ENCODE peak calls at places on chromosomes 1 and 21, in nine cellular contexts. One of them, this sample, is unnamed.
A peak's percentile ranks its signal among the peaks of the same experiment; 100 is the strongest.

GRCh38 chr1:58249729-58250586 is 296.6 kb downstream of the OMA1 start:
- DNase-seq in stimulated activated CD4-positive, alpha-beta T cell treated with anti-CD3 and anti-CD28 coated beads, Interleukin-12 subunit alpha, Interleukin-12 subunit beta, amount 100 ng/mL, for 4 hours: no peak
- DNase-seq in stimulated activated CD8-positive, alpha-beta memory T cell treated with anti-CD3 and anti-CD28 coated beads, Interleukin-4, amount 100 ng/mL, for 1 hour: no peak
- DNase-seq in Calu3: no peak
- DNase-seq in upper lobe of right lung: no peak
- DNase-seq in endodermal cell: peak; percentile 92
- DNase-seq in stomach: no peak
- DNase-seq in brain pericyte: no peak
- DNase-seq in WTC11: peak; percentile 73
- DNase-seq in this sample: peak; percentile 51

GRCh38 chr1:3035871-3036645 is 14.8 kb downstream of the ACTRT2 start:
- DNase-seq in Calu3: no peak
- DNase-seq in stimulated activated CD4-positive, alpha-beta T cell treated with anti-CD3 and anti-CD28 coated beads, Interleukin-12 subunit alpha, Interleukin-12 subunit beta, amount 100 ng/mL, for 4 hours: no peak
- DNase-seq in stimulated activated CD8-positive, alpha-beta memory T cell treated with anti-CD3 and anti-CD28 coated beads, Interleukin-4, amount 100 ng/mL, for 1 hour: no peak
- DNase-seq in stomach: no peak
- DNase-seq in endodermal cell: no peak
- DNase-seq in WTC11: no peak
- DNase-seq in upper lobe of right lung: peak; percentile 45
- DNase-seq in brain pericyte: no peak
- DNase-seq in this sample: no peak

GRCh38 chr1:64536217-64536835 is 66.4 kb downstream of the CACHD1 start:
- DNase-seq in stomach: no peak
- DNase-seq in stimulated activated CD4-positive, alpha-beta T cell treated with anti-CD3 and anti-CD28 coated beads, Interleukin-12 subunit alpha, Interleukin-12 subunit beta, amount 100 ng/mL, for 4 hours: no peak
- DNase-seq in brain pericyte: no peak
- DNase-seq in Calu3: no peak
- DNase-seq in stimulated activated CD8-positive, alpha-beta memory T cell treated with anti-CD3 and anti-CD28 coated beads, Interleukin-4, amount 100 ng/mL, for 1 hour: no peak
- DNase-seq in WTC11: no peak
- DNase-seq in endodermal cell: no peak
- DNase-seq in upper lobe of right lung: no peak
- DNase-seq in this sample: no peak

GRCh38 chr1:32208891-32209309 is at the start of gene DCDC2B:
- DNase-seq in stimulated activated CD8-positive, alpha-beta memory T cell treated with anti-CD3 and anti-CD28 coated beads, Interleukin-4, amount 100 ng/mL, for 1 hour: no peak
- DNase-seq in stomach: peak; percentile 89
- DNase-seq in brain pericyte: no peak
- DNase-seq in WTC11: no peak
- DNase-seq in stimulated activated CD4-positive, alpha-beta T cell treated with anti-CD3 and anti-CD28 coated beads, Interleukin-12 subunit alpha, Interleukin-12 subunit beta, amount 100 ng/mL, for 4 hours: no peak
- DNase-seq in endodermal cell: no peak
- DNase-seq in Calu3: peak; percentile 91
- DNase-seq in upper lobe of right lung: no peak
- DNase-seq in this sample: no peak

GRCh38 chr1:243601720-243602119 is 248.3 kb downstream of the AKT3 start:
- DNase-seq in endodermal cell: no peak
- DNase-seq in stomach: no peak
- DNase-seq in upper lobe of right lung: no peak
- DNase-seq in stimulated activated CD4-positive, alpha-beta T cell treated with anti-CD3 and anti-CD28 coated beads, Interleukin-12 subunit alpha, Interleukin-12 subunit beta, amount 100 ng/mL, for 4 hours: no peak
- DNase-seq in WTC11: no peak
- DNase-seq in Calu3: no peak
- DNase-seq in stimulated activated CD8-positive, alpha-beta memory T cell treated with anti-CD3 and anti-CD28 coated beads, Interleukin-4, amount 100 ng/mL, for 1 hour: no peak
- DNase-seq in brain pericyte: no peak
- DNase-seq in this sample: no peak

GRCh38 chr1:37423810-37424209 is 50.6 kb upstream of the ZC3H12A start:
- DNase-seq in Calu3: no peak
- DNase-seq in stimulated activated CD8-positive, alpha-beta memory T cell treated with anti-CD3 and anti-CD28 coated beads, Interleukin-4, amount 100 ng/mL, for 1 hour: no peak
- DNase-seq in stomach: no peak
- DNase-seq in brain pericyte: no peak
- DNase-seq in upper lobe of right lung: no peak
- DNase-seq in endodermal cell: no peak
- DNase-seq in stimulated activated CD4-positive, alpha-beta T cell treated with anti-CD3 and anti-CD28 coated beads, Interleukin-12 subunit alpha, Interleukin-12 subunit beta, amount 100 ng/mL, for 4 hours: no peak
- DNase-seq in WTC11: no peak
- DNase-seq in this sample: no peak

GRCh38 chr1:233372218-233373125 is 44.9 kb downstream of the MAP3K21 start:
- DNase-seq in stomach: no peak
- DNase-seq in upper lobe of right lung: no peak
- DNase-seq in stimulated activated CD8-positive, alpha-beta memory T cell treated with anti-CD3 and anti-CD28 coated beads, Interleukin-4, amount 100 ng/mL, for 1 hour: no peak
- DNase-seq in endodermal cell: no peak
- DNase-seq in WTC11: no peak
- DNase-seq in stimulated activated CD4-positive, alpha-beta T cell treated with anti-CD3 and anti-CD28 coated beads, Interleukin-12 subunit alpha, Interleukin-12 subunit beta, amount 100 ng/mL, for 4 hours: no peak
- DNase-seq in Calu3: no peak
- DNase-seq in brain pericyte: no peak
- DNase-seq in this sample: no peak

GRCh38 chr1:203395746-203396145 is 44.8 kb upstream of the FMOD start:
- DNase-seq in Calu3: no peak
- DNase-seq in stimulated activated CD8-positive, alpha-beta memory T cell treated with anti-CD3 and anti-CD28 coated beads, Interleukin-4, amount 100 ng/mL, for 1 hour: no peak
- DNase-seq in upper lobe of right lung: no peak
- DNase-seq in stomach: no peak
- DNase-seq in endodermal cell: no peak
- DNase-seq in brain pericyte: no peak
- DNase-seq in WTC11: no peak
- DNase-seq in stimulated activated CD4-positive, alpha-beta T cell treated with anti-CD3 and anti-CD28 coated beads, Interleukin-12 subunit alpha, Interleukin-12 subunit beta, amount 100 ng/mL, for 4 hours: no peak
- DNase-seq in this sample: no peak

GRCh38 chr21:38170283-38170682 is 86.5 kb upstream of the KCNJ15 start:
- DNase-seq in stimulated activated CD8-positive, alpha-beta memory T cell treated with anti-CD3 and anti-CD28 coated beads, Interleukin-4, amount 100 ng/mL, for 1 hour: no peak
- DNase-seq in upper lobe of right lung: no peak
- DNase-seq in stomach: peak; percentile 57
- DNase-seq in brain pericyte: no peak
- DNase-seq in WTC11: peak; percentile 44
- DNase-seq in endodermal cell: peak; percentile 84
- DNase-seq in stimulated activated CD4-positive, alpha-beta T cell treated with anti-CD3 and anti-CD28 coated beads, Interleukin-12 subunit alpha, Interleukin-12 subunit beta, amount 100 ng/mL, for 4 hours: no peak
- DNase-seq in Calu3: peak; percentile 52
- DNase-seq in this sample: no peak

GRCh38 chr1:29236993-29237905 is 927 bp downstream of the PTPRU start:
- DNase-seq in endodermal cell: peak; percentile 83
- DNase-seq in brain pericyte: no peak
- DNase-seq in Calu3: peak; percentile 56
- DNase-seq in stomach: peak; percentile 44
- DNase-seq in upper lobe of right lung: peak; percentile 85
- DNase-seq in stimulated activated CD8-positive, alpha-beta memory T cell treated with anti-CD3 and anti-CD28 coated beads, Interleukin-4, amount 100 ng/mL, for 1 hour: no peak
- DNase-seq in WTC11: peak; percentile 49
- DNase-seq in stimulated activated CD4-positive, alpha-beta T cell treated with anti-CD3 and anti-CD28 coated beads, Interleukin-12 subunit alpha, Interleukin-12 subunit beta, amount 100 ng/mL, for 4 hours: no peak
- DNase-seq in this sample: no peak

This sample was measured in stimulated activated naive CD8-positive, alpha-beta T cell treated with anti-CD3 and anti-CD28 coated beads, Interleukin-15, amount 100 ng/mL, for 72 hours.